ENCODE peak calls at places on chromosome 1, in four cellular contexts. F, Q, V and R are unnamed samples.

GRCh38 chr1:3864884-3865283 is 7.6 kb downstream of the DFFB start:
- DNase-seq in F (no peak), V (no peak), Q (no peak), R (no peak)

GRCh38 chr1:30778156-30778978 is 20.8 kb upstream of the LAPTM5 start:
- DNase-seq in F (peak), V (peak), Q (peak), R (peak)

GRCh38 chr1:196609114-196609737 is 986 bp upstream of the KCNT2 start:
- DNase-seq in F (no peak), Q (no peak), V (no peak), R (no peak)

GRCh38 chr1:32984090-32984828 is 19.6 kb upstream of the RNF19B start:
- DNase-seq in V (peak), F (no peak), Q (peak), R (no peak)

GRCh38 chr1:222919478-222919865 is 104.6 kb downstream of the DISP1 start:
- DNase-seq in Q (no peak), F (no peak), V (peak), R (no peak)

GRCh38 chr1:152505083-152505482 is 5.5 kb upstream of the LCE5A start:
- DNase-seq in V (no peak), Q (no peak), F (no peak), R (no peak)

GRCh38 chr1:183139281-183139942 is 46.7 kb upstream of the LAMC2 start:
- DNase-seq in F (no peak), Q (peak), V (peak), R (no peak)

GRCh38 chr1:51946300-51946699 is 44.2 kb downstream of the RAB3B start:
- DNase-seq in Q (no peak), F (no peak), V (peak), R (no peak)

GRCh38 chr1:74356493-74356892 is 121.3 kb downstream of the TNNI3K start:
- DNase-seq in V (peak), Q (no peak), F (no peak), R (no peak)

GRCh38 chr1:86137458-86137857 is 19.1 kb downstream of the COL24A1 start:
- DNase-seq in V (peak), F (no peak), Q (peak), R (no peak)

GRCh38 chr1:21317035-21317689 is 26.9 kb upstream of the ECE1 start:
- DNase-seq in V (peak), F (peak), Q (peak), R (no peak)

GRCh38 chr1:21220815-21221214 is 44.1 kb upstream of the EIF4G3 start:
- DNase-seq in F (no peak), Q (peak), V (no peak), R (no peak)

GRCh38 chr1:107976431-107977215 is 11.6 kb upstream of the VAV3 start:
- DNase-seq in Q (no peak), V (no peak), F (no peak), R (no peak)

GRCh38 chr1:43666608-43667007 is 16.7 kb downstream of the KDM4A start:
- DNase-seq in V (no peak), Q (no peak), F (no peak), R (no peak)